ENCODE peak calls at places on chromosome 16, in six cellular contexts. Q is tibial artery, P is HCT116, U is mucosa of descending colon, N is lung, E is A549. D is an unnamed sample. For H3K4me1, the result is how much of the 10 kb centered on the place peaks cover.

GRCh38 chr16:69481901-69482341 is 57.5 kb downstream of the CYB5B start:
- DNase-seq in Q (peak), N (peak), U (peak), P (no peak), E (no peak), D (no peak)

GRCh38 chr16:84795338-84796053 is 24.3 kb upstream of the CRISPLD2 start:
- DNase-seq in U (peak), P (no peak), Q (peak), N (peak), E (no peak), D (no peak)

GRCh38 chr16:52034830-52035229 is 512.1 kb downstream of the TOX3 start:
- DNase-seq in U (no peak), N (no peak), Q (no peak), E (no peak), P (no peak), D (no peak)

GRCh38 chr16:86901483-86901882 is 323.1 kb downstream of the FOXL1 start:
- DNase-seq in N (no peak), U (no peak), E (peak), Q (peak), P (no peak), D (no peak)

GRCh38 chr16:47008174-47008573 is 34.7 kb upstream of the DNAJA2 start:
- DNase-seq in P (no peak), Q (no peak), U (no peak), N (no peak), E (no peak), D (no peak)

GRCh38 chr16:17213025-17213424 is 257.7 kb downstream of the XYLT1 start:
- DNase-seq in P (no peak), Q (no peak), E (no peak), N (no peak), U (no peak), D (no peak)

GRCh38 chr16:1630450-1631213 is 18.5 kb downstream of the CRAMP1 start:
- DNase-seq in Q (no peak), U (no peak), N (no peak), P (no peak), E (no peak), D (no peak)

GRCh38 chr16:72021043-72021442 is 12.5 kb downstream of the DHODH start:
- DNase-seq in P (no peak), N (no peak), Q (peak), U (no peak), E (no peak), D (no peak)

GRCh38 chr16:30551781-30552180 is 6.4 kb downstream of the ZNF764 start:
- DNase-seq in U (no peak), Q (no peak), E (no peak), P (no peak), N (peak), D (no peak)

GRCh38 chr16:68242085-68242484 is 3.1 kb upstream of the PLA2G15 start:
- DNase-seq in E (no peak), Q (no peak), U (peak), P (no peak), N (no peak), D (no peak)

GRCh38 chr16:9099131-9099625 is 7.7 kb downstream of the HAPSTR1 start:
- DNase-seq in Q (no peak), E (no peak), U (no peak), N (peak), P (no peak), D (no peak)

GRCh38 chr16:608019-608418 is 18.2 kb downstream of the RAB40C start:
- DNase-seq in Q (no peak), E (no peak), P (no peak), N (no peak), U (no peak), D (no peak)

GRCh38 chr16:21101631-21102420 is 48.8 kb downstream of the DNAH3 start:
- DNase-seq in E (peak), P (peak), N (no peak), U (no peak), Q (no peak), D (no peak)

GRCh38 chr16:88274847-88275246 is 107.9 kb upstream of the ZNF469 start:
- DNase-seq in P (no peak), E (no peak), Q (no peak), N (no peak), U (no peak), D (no peak)
- H3K4me3 ChIP-seq in P (no peak), E (no peak), Q (no peak), N (no peak), U (no peak), D (no peak)

GRCh38 chr16:24995033-24995432 is 20.1 kb downstream of the ARHGAP17 start:
- DNase-seq in P (no peak), N (no peak), E (no peak), Q (no peak), U (no peak), D (no peak)
- H3K4me1 ChIP-seq in P (under half), N (under half), E (under half), Q (half or more), U (half or more), D (half or more)

DNA sequence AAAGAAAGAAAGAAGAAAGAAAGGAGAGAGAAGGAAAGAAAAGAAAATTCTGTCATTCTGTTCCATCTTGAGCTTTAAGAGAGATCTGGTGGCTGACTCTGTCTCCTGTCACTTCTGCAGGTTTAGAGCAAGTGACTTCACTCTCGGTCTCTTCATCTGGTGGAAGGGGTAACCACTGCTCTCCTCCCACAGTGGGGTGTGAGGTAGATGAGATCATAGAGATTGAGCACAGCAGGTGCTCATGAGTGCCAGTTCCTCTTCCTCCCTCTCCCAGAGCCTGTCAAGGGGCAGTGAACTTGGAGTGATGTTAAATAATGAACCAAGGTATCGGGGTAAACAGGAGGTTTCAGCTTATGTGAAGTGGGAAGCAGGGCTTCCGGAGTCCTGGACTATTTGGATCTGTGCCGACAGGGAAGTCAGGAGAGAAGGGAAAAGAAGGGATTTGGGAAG is 47.7 kb downstream of the BEAN1 start:
- DNase-seq in U (no peak), Q (no peak), E (no peak), N (no peak), P (no peak), D (no peak)
- H3K4me3 ChIP-seq in U (no peak), Q (no peak), E (no peak), N (no peak), P (no peak), D (no peak)

DNA sequence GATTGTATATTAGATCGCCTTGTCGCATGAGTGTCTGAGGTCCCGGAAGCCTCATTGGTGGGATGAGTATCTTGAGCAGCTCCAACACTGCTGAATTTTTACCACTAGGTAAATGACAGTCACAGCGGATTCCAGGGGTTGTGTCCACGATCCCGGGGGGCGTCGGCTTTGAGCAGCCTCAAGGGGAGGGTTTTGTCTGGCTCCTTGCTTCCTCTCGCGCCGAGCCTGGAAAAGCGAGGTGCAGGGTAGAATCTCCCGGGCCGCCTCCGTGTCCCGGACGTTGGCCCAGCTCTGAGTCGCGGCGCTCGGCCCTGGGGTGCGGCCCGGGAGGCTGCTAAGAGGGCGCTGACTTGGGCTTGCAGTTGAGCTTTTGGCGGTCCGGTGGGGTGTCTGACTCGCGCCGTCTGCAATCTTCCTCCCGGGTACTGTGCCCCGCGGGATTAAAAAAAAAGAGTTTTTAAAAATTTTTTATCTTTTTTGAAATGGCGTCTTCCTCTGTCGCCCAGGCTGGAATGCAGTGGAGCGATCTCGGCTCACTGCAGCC is 4.5 kb downstream of the OR1F1 start:
- DNase-seq in E (no peak), P (no peak), U (no peak), N (no peak), Q (no peak), D (no peak)
- H3K4me1 ChIP-seq in E (under half), P (under half), U (under half), N (under half), Q (under half), D (under half)

D was measured in SJSA1.